ENCODE peak calls at places on chromosomes 11 and 22, in ten cellular contexts. One of them, this sample, is unnamed.

GRCh38 chr11:5196067-5196466 is 4.4 kb downstream of the OR51V1 start:
- DNase-seq in stomach: no peak
- DNase-seq in tibial artery: no peak
- DNase-seq in lower lobe of right lung: no peak
- DNase-seq in HL-60: no peak
- DNase-seq in CD4-positive, alpha-beta memory T cell: no peak
- DNase-seq in breast epithelium: no peak
- DNase-seq in AG04450: no peak
- DNase-seq in ascending aorta: no peak
- DNase-seq in endodermal cell: peak; percentile 74
- DNase-seq in this sample: no peak

GRCh38 chr11:115613986-115614625 is 109.9 kb upstream of the CADM1 start:
- DNase-seq in tibial artery: no peak
- DNase-seq in breast epithelium: no peak
- DNase-seq in stomach: no peak
- DNase-seq in lower lobe of right lung: no peak
- DNase-seq in endodermal cell: no peak
- DNase-seq in CD4-positive, alpha-beta memory T cell: no peak
- DNase-seq in ascending aorta: no peak
- DNase-seq in HL-60: no peak
- DNase-seq in AG04450: peak; percentile 59
- DNase-seq in this sample: peak; percentile 53

GRCh38 chr22:21835378-21835777 is 32.1 kb downstream of the MAPK1 start:
- DNase-seq in CD4-positive, alpha-beta memory T cell: no peak
- DNase-seq in AG04450: no peak
- DNase-seq in tibial artery: no peak
- DNase-seq in ascending aorta: no peak
- DNase-seq in breast epithelium: no peak
- DNase-seq in stomach: no peak
- DNase-seq in endodermal cell: no peak
- DNase-seq in HL-60: no peak
- DNase-seq in lower lobe of right lung: no peak
- DNase-seq in this sample: no peak

GRCh38 chr11:115581871-115582639 is 77.8 kb upstream of the CADM1 start:
- DNase-seq in tibial artery: no peak
- DNase-seq in lower lobe of right lung: no peak
- DNase-seq in endodermal cell: peak; percentile 78
- DNase-seq in ascending aorta: no peak
- DNase-seq in breast epithelium: no peak
- DNase-seq in AG04450: no peak
- DNase-seq in CD4-positive, alpha-beta memory T cell: no peak
- DNase-seq in stomach: no peak
- DNase-seq in HL-60: no peak
- DNase-seq in this sample: no peak

GRCh38 chr11:68912254-68912653 is 8.6 kb downstream of the IGHMBP2 start:
- DNase-seq in ascending aorta: no peak
- DNase-seq in CD4-positive, alpha-beta memory T cell: no peak
- DNase-seq in stomach: no peak
- DNase-seq in endodermal cell: no peak
- DNase-seq in HL-60: no peak
- DNase-seq in lower lobe of right lung: no peak
- DNase-seq in AG04450: no peak
- DNase-seq in tibial artery: no peak
- DNase-seq in breast epithelium: no peak
- DNase-seq in this sample: peak; percentile 29

GRCh38 chr22:33697640-33698039 is 222.6 kb downstream of the LARGE1 start:
- DNase-seq in ascending aorta: no peak
- DNase-seq in AG04450: no peak
- DNase-seq in breast epithelium: no peak
- DNase-seq in lower lobe of right lung: no peak
- DNase-seq in tibial artery: no peak
- DNase-seq in stomach: no peak
- DNase-seq in CD4-positive, alpha-beta memory T cell: no peak
- DNase-seq in HL-60: no peak
- DNase-seq in endodermal cell: no peak
- DNase-seq in this sample: peak; percentile 66

GRCh38 chr22:37312549-37313183 is 30.4 kb downstream of the CYTH4 start:
- DNase-seq in lower lobe of right lung: no peak
- DNase-seq in ascending aorta: no peak
- DNase-seq in stomach: no peak
- DNase-seq in CD4-positive, alpha-beta memory T cell: no peak
- DNase-seq in tibial artery: no peak
- DNase-seq in AG04450: no peak
- DNase-seq in breast epithelium: no peak
- DNase-seq in HL-60: peak; percentile 34
- DNase-seq in endodermal cell: no peak
- DNase-seq in this sample: no peak

GRCh38 chr22:23242473-23243001 is 62.2 kb downstream of the BCR start:
- DNase-seq in breast epithelium: no peak
- DNase-seq in stomach: no peak
- DNase-seq in tibial artery: no peak
- DNase-seq in CD4-positive, alpha-beta memory T cell: no peak
- DNase-seq in AG04450: no peak
- DNase-seq in ascending aorta: no peak
- DNase-seq in lower lobe of right lung: no peak
- DNase-seq in HL-60: no peak
- DNase-seq in endodermal cell: peak; percentile 98
- DNase-seq in this sample: peak; percentile 55

DNA sequence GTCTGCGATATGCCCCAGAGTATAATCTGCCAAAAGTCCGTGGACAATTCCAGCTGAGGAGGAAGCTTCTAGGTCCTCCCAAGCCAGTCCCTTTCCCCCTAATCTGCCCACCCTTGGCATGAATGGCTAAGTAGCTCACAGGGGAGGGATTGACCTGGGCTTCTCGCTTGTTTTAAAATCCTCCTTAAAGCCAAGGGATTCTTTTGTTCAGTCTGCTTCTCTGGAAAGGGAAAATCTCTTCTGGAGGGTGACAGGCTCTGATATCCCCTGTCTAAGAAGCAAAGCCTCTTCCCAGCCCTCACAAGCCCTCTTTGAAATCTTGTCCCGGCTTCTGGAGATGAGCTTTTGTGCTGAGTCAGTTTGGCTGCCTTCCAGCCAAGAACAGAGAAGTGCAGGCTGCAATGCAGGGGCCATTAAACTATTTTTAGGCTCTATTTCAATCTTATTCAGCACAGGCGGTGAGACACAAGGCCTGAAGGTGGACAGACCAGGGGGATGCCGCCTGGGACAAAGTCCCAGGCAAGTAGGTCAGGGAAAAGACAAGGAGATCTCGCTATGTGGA is 23.9 kb downstream of the NEFH start:
- DNase-seq in stomach: no peak
- DNase-seq in lower lobe of right lung: no peak
- DNase-seq in CD4-positive, alpha-beta memory T cell: no peak
- DNase-seq in ascending aorta: no peak
- DNase-seq in endodermal cell: no peak
- DNase-seq in tibial artery: no peak
- DNase-seq in breast epithelium: no peak
- DNase-seq in AG04450: peak; percentile 63
- DNase-seq in HL-60: peak; percentile 48
- DNase-seq in this sample: peak; percentile 67
- H3K27ac ChIP-seq in stomach: no peak overlapping the region
- H3K27ac ChIP-seq in lower lobe of right lung: no peak overlapping the region
- H3K27ac ChIP-seq in CD4-positive, alpha-beta memory T cell: no peak overlapping the region
- H3K27ac ChIP-seq in ascending aorta: no peak overlapping the region
- H3K27ac ChIP-seq in endodermal cell: peak overlapping the region; percentile 66
- H3K27ac ChIP-seq in tibial artery: no peak overlapping the region
- H3K27ac ChIP-seq in breast epithelium: no peak overlapping the region
- H3K27ac ChIP-seq in AG04450: peak overlapping the region; percentile 39
- H3K27ac ChIP-seq in HL-60: no peak overlapping the region
- H3K27ac ChIP-seq in this sample: no peak overlapping the region

DNA sequence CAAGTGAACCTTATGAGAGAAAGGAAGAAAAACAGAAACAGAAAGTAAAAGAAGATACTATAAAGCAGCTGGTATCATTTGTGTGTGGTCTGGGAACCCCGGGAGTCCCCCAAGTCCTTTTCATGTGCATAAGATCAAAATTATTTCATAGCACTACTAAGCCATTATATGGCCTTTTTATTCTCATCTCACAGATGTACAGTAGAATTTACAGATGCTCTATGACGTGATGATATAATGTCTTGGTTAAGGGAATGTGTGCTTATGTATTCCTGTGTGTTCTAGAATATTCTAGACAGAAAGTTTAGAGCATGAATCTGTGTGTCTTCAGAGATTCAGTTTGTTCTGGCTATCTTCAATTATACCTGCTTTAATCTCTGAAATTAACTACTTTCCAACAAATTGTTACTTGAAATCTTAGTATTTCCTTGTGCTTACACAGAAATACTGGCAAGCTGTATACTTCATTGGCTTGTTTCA is 8.6 kb upstream of the TPP1 start:
- DNase-seq in tibial artery: no peak
- DNase-seq in endodermal cell: no peak
- DNase-seq in lower lobe of right lung: no peak
- DNase-seq in AG04450: no peak
- DNase-seq in CD4-positive, alpha-beta memory T cell: peak; percentile 25
- DNase-seq in HL-60: no peak
- DNase-seq in stomach: no peak
- DNase-seq in breast epithelium: no peak
- DNase-seq in ascending aorta: no peak
- DNase-seq in this sample: no peak
- H3K27ac ChIP-seq in tibial artery: no peak overlapping the region
- H3K27ac ChIP-seq in endodermal cell: no peak overlapping the region
- H3K27ac ChIP-seq in lower lobe of right lung: no peak overlapping the region
- H3K27ac ChIP-seq in AG04450: no peak overlapping the region
- H3K27ac ChIP-seq in CD4-positive, alpha-beta memory T cell: peak overlapping the region; percentile 3
- H3K27ac ChIP-seq in HL-60: no peak overlapping the region
- H3K27ac ChIP-seq in stomach: no peak overlapping the region
- H3K27ac ChIP-seq in breast epithelium: no peak overlapping the region
- H3K27ac ChIP-seq in ascending aorta: no peak overlapping the region
- H3K27ac ChIP-seq in this sample: no peak overlapping the region

DNA sequence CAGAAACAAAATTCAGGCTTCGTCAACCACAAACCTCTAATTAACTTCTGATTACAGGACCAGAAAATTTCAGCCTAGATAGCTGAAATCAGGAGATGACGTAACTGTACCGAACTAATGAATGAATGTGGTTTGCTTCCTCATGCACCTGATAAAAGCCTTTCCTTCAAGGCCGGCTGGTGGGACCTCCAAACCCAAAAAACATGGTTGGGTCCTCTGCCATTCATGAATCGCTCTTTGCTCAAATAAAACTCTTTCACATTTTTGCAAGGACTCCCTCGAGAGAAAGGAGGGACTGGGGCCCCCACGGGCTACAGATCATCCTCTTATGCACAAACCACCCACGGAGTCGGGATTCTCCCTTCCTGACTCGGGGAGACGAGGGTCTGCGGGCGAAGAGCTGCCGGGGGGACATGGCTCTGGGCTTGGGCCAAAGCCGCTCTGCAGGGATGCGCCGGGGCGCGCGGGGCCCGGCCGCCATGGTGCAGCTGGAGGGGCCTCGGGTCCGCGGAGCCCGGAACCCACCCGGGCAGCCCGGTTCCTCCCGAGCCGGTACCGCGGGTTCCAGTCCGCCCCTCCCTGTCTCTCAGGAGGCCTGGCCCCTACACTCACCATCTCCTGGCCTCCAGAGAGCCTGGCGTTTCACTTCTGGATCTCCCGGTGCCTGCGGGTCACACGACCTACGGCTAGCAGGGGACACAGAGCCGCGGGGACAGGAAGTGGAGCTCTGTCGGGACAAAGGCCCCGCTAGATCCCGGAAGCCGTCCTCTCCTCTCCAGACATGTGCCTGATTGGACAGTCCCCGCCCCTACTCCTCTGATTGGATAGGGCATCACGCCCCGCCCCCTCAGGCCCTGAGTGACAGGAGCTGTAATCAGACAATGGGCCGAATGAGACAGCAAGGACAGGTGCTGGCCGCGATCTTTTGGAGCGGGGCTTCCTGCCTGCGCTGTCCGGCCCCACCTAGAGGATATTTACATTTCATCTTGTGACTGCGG is at the start of gene ZNF195:
- DNase-seq in ascending aorta: peak; percentile 100
- DNase-seq in HL-60: peak; percentile 100
- DNase-seq in stomach: peak; percentile 99
- DNase-seq in AG04450: peak; percentile 72
- DNase-seq in breast epithelium: peak; percentile 97
- DNase-seq in tibial artery: peak; percentile 99
- DNase-seq in endodermal cell: peak; percentile 100
- DNase-seq in CD4-positive, alpha-beta memory T cell: peak; percentile 95
- DNase-seq in lower lobe of right lung: peak; percentile 98
- DNase-seq in this sample: peak; percentile 98
- H3K27ac ChIP-seq in ascending aorta: peak within 1 kb of the TSS; percentile 73
- H3K27ac ChIP-seq in HL-60: peak within 1 kb of the TSS; percentile 84
- H3K27ac ChIP-seq in stomach: peak within 1 kb of the TSS; percentile 85
- H3K27ac ChIP-seq in AG04450: peak within 1 kb of the TSS; percentile 81
- H3K27ac ChIP-seq in breast epithelium: peak within 1 kb of the TSS; percentile 84
- H3K27ac ChIP-seq in tibial artery: peak within 1 kb of the TSS; percentile 76
- H3K27ac ChIP-seq in endodermal cell: peak within 1 kb of the TSS; percentile 94
- H3K27ac ChIP-seq in CD4-positive, alpha-beta memory T cell: peak within 1 kb of the TSS; percentile 79
- H3K27ac ChIP-seq in lower lobe of right lung: peak within 1 kb of the TSS; percentile 90
- H3K27ac ChIP-seq in this sample: peak within 1 kb of the TSS; percentile 80

GRCh38 chr11:61007383-61007970 is 36.0 kb downstream of the CD6 start:
- DNase-seq in endodermal cell: peak; percentile 81
- DNase-seq in stomach: no peak
- DNase-seq in breast epithelium: no peak
- DNase-seq in ascending aorta: no peak
- DNase-seq in lower lobe of right lung: no peak
- DNase-seq in AG04450: no peak
- DNase-seq in tibial artery: no peak
- DNase-seq in CD4-positive, alpha-beta memory T cell: no peak
- DNase-seq in HL-60: no peak
- DNase-seq in this sample: no peak

GRCh38 chr11:61002598-61002997 is 31.1 kb downstream of the CD6 start:
- DNase-seq in HL-60: no peak
- DNase-seq in stomach: no peak
- DNase-seq in breast epithelium: no peak
- DNase-seq in ascending aorta: no peak
- DNase-seq in lower lobe of right lung: no peak
- DNase-seq in endodermal cell: no peak
- DNase-seq in CD4-positive, alpha-beta memory T cell: no peak
- DNase-seq in tibial artery: no peak
- DNase-seq in AG04450: no peak
- DNase-seq in this sample: no peak

GRCh38 chr11:61000426-61000825 is 28.9 kb downstream of the CD6 start:
- DNase-seq in HL-60: no peak
- DNase-seq in lower lobe of right lung: no peak
- DNase-seq in breast epithelium: no peak
- DNase-seq in stomach: no peak
- DNase-seq in CD4-positive, alpha-beta memory T cell: no peak
- DNase-seq in endodermal cell: no peak
- DNase-seq in AG04450: no peak
- DNase-seq in ascending aorta: no peak
- DNase-seq in tibial artery: no peak
- DNase-seq in this sample: no peak

GRCh38 chr11:61004841-61005240 is 33.4 kb downstream of the CD6 start:
- DNase-seq in stomach: no peak
- DNase-seq in HL-60: no peak
- DNase-seq in AG04450: no peak
- DNase-seq in lower lobe of right lung: no peak
- DNase-seq in CD4-positive, alpha-beta memory T cell: peak; percentile 59
- DNase-seq in endodermal cell: no peak
- DNase-seq in breast epithelium: no peak
- DNase-seq in ascending aorta: no peak
- DNase-seq in tibial artery: no peak
- DNase-seq in this sample: no peak

DNA sequence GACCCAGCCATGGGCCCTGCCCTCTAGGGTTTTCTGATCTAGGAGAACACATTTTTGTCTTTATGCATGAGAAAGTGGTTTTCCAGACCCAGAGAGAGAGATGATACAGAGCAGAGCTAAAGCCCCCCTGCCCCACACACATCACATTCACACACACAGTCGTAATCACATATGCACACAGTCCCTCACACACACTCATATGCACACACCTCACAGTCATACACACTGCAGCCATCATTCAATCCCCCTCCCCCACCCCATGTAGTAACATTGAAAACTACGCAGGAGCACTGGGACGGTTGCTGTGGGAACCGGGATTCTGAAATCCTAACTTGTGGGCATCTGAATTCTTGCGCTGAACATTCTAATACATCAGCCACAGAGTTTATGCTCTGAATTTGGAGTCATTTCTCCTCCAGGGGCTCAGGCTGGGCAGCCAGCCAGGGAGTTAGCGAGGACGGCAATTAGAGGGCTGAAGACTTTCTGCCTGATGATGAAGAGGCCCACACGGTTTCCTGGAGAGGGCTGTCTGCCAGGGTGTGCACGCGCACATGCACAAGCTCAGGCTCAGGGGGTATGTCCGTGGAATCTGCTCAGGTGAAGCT is 32.7 kb downstream of the CD6 start:
- DNase-seq in AG04450: no peak
- DNase-seq in tibial artery: no peak
- DNase-seq in breast epithelium: no peak
- DNase-seq in HL-60: no peak
- DNase-seq in endodermal cell: no peak
- DNase-seq in CD4-positive, alpha-beta memory T cell: peak; percentile 47
- DNase-seq in stomach: no peak
- DNase-seq in lower lobe of right lung: no peak
- DNase-seq in ascending aorta: no peak
- DNase-seq in this sample: peak; percentile 32
- H3K27ac ChIP-seq in AG04450: no peak overlapping the region
- H3K27ac ChIP-seq in tibial artery: no peak overlapping the region
- H3K27ac ChIP-seq in breast epithelium: no peak overlapping the region
- H3K27ac ChIP-seq in HL-60: no peak overlapping the region
- H3K27ac ChIP-seq in endodermal cell: no peak overlapping the region
- H3K27ac ChIP-seq in CD4-positive, alpha-beta memory T cell: peak overlapping the region; percentile 54
- H3K27ac ChIP-seq in stomach: no peak overlapping the region
- H3K27ac ChIP-seq in lower lobe of right lung: no peak overlapping the region
- H3K27ac ChIP-seq in ascending aorta: no peak overlapping the region
- H3K27ac ChIP-seq in this sample: no peak overlapping the region